ENCODE peak calls at places on chromosomes 12 and 14, in five cellular contexts. P is cardiac muscle cell; S is nephron progenitor cell; N is right atrium auricular region; J is CD8-positive, alpha-beta T cell. X is an unnamed sample.

GRCh38 chr12:131312793-131313545 is 359.3 kb downstream of the ADGRD1 start:
- DNase-seq in P (no peak), S (no peak), N (no peak), J (no peak), X (peak; percentile 75)

GRCh38 chr12:57149309-57149900 is 2.0 kb upstream of the LRP1-AS start:
- DNase-seq in P (peak; percentile 97), S (no peak), N (peak; percentile 88), J (no peak), X (no peak)

GRCh38 chr14:88322505-88323085 is 474 bp downstream of the KCNK10 start:
- DNase-seq in P (no peak), S (peak; percentile 11), N (no peak), J (no peak), X (no peak)

GRCh38 chr12:115216300-115216699 is 532.3 kb upstream of the TBX3 start:
- DNase-seq in P (no peak), S (no peak), N (no peak), J (no peak), X (no peak)

GRCh38 chr14:26622611-26623010 is 24.8 kb upstream of the NOVA1 start:
- DNase-seq in P (no peak), S (no peak), N (no peak), J (no peak), X (no peak)

GRCh38 chr14:52351561-52352491 is 37.7 kb downstream of the PTGER2 start:
- DNase-seq in P (peak; percentile 87), S (no peak), N (no peak), J (no peak), X (no peak)

GRCh38 chr12:124744659-124745467 is 118.8 kb downstream of the SCARB1 start:
- DNase-seq in P (no peak), S (no peak), N (no peak), J (no peak), X (no peak)

GRCh38 chr12:113980537-113981337 is 14.6 kb upstream of the RBM19 start:
- DNase-seq in P (peak; percentile 85), S (peak; percentile 65), N (no peak), J (peak; percentile 14), X (no peak)

GRCh38 chr12:62604856-62605255 is 138.2 kb downstream of the MON2 start:
- DNase-seq in P (peak; percentile 47), S (no peak), N (no peak), J (peak; percentile 21), X (no peak)

GRCh38 chr14:37599527-37600368 is 4.3 kb downstream of the TTC6 start:
- DNase-seq in P (no peak), S (peak; percentile 27), N (no peak), J (no peak), X (no peak)

GRCh38 chr12:62646566-62646965 is 179.9 kb downstream of the MON2 start:
- DNase-seq in P (no peak), S (no peak), N (no peak), J (no peak), X (no peak)

DNA sequence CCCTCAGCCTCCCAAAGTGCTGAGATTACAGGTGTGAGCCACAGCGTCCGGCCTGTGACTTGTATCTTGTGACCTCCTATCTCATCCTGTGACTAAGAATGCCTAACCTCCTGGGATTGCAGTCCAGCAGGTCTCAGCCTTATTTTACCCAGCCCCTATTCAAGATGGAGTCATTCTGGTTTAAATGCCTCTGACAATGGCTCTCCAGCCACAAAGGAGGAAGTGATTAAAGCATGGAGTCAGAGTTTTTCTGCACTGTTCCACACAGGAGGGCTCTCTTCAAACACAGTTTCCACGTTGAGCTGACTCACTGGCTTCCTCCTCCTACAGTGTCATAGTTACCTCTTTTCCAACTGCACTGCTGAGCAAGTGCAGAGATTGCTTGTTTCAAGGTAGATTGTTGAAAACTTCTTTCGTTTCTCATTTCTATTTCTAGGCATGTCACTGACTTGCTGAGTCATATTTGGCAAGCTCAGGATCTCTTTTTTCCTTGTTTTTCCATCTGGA is 383.8 kb downstream of the PCNX1 start:
- DNase-seq in P (peak; percentile 64), S (no peak), N (no peak), J (no peak), X (no peak)
- TF ChIP-seq CTCF in P (no peak), S (no peak), N (no peak), J (no peak), X (no peak)

DNA sequence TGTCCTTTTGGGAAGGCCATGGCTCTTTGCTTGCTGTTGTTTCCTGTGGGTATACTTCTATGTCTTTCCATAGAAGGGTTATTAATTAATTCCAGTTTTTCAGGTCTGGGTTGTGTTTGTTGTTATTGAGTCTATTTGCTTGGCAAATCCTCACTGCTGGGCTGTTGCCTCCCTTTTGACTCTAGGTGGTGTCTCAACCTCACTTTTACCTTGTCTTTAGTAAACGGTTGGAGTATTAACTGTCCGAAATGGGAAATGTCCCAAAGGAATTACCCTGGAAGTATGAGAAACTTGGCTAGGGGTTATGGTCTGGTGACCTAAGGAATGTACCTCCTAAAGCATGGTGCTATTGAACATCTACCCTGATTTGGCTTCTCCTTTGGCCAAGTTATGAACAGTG is 16.7 kb downstream of the PRH1 start:
- DNase-seq in P (peak; percentile 7), S (no peak), N (no peak), J (no peak), X (no peak)
- TF ChIP-seq CTCF in P (no peak), S (no peak), N (peak; percentile 14), J (no peak), X (no peak)

DNA sequence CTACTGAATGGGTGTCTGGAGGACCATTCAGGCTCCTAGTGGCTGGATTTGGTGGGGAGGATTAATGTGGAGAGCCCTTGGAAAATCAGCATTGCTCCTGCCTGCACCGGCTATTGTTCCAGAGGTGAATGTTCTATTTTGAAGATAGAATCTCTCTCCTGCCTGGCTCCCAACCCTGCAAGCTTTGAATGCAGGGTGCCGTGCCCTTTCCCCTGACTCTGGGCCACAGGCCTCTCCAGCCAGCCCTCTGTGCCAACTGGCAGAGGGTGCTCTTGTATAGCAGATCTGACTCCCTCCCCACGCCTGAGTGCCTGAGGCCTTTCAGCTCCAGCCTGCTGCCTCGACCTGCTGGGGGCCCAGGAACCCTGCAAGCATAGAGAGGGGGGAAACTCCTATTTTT is 106.8 kb downstream of the TMEM260 start:
- DNase-seq in P (no peak), S (peak; percentile 7), N (no peak), J (no peak), X (peak; percentile 65)
- TF ChIP-seq CTCF in P (no peak), S (no peak), N (no peak), J (no peak), X (no peak)

DNA sequence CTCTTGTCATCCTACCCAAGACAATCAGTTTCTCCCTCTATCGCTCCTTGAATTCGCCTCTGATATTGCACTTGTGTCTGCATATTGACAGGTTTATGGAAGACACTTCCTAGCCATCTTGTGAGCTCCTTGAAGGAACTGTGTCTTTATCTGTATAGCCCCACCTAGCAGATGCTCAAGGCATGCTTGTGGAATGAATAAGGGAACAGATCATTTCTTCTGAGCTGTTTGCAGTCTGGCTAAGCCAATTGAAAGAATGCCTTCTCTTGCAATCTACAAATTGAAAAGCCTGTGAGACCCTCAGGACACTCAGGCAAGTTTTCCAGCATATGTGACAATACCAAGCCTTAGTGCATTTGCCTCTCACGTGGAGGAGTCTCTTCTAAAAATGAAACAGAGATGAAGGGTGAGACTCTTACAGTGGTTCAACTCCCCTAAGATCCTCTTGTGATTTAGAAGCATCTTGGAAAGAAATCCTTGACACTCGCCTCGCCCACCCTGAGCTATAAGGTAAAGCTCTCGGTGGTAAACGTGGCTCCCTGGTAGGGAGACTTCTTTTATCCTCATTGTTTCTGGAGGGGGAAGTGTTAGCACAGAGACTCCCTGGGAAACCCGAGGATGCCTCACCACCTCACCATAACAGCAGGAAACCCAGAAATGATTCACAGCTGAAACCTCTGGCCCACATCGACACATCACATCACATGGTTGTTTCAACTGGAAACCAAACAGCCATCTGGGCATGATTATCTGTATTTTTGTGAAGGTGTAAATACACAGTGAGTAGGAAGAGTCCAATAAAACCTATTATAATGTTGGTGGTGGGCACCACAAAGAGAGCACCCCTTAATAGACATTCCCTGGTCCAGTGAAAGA is 112.3 kb upstream of the BCL2L14 start:
- DNase-seq in P (peak; percentile 92), S (no peak), N (no peak), J (peak; percentile 33), X (no peak)
- TF ChIP-seq CTCF in P (no peak), S (no peak), N (no peak), J (no peak), X (no peak)

GRCh38 chr14:49687942-49688700 is at the start of gene POLE2:
- DNase-seq in P (peak; percentile 80), S (peak; percentile 86), N (peak; percentile 70), J (peak; percentile 76), X (peak; percentile 92)
- TF ChIP-seq CTCF in P (no peak), S (no peak), N (no peak), J (no peak), X (no peak)

X was measured in osteocyte.